ENCODE peak calls at places on chromosomes 4 and X, in six cellular contexts. G, X, M, H, L and T are unnamed samples.

GRCh38 chr4:30536231-30536630 is 183.9 kb upstream of the PCDH7 start:
- DNase-seq in G (no peak), X (peak; percentile 21), M (peak; percentile 53), H (no peak), L (no peak), T (no peak)

GRCh38 chr4:64250061-64250460 is 159.2 kb downstream of the TECRL start:
- DNase-seq in G (no peak), X (no peak), M (no peak), H (no peak), L (no peak), T (no peak)

GRCh38 chr4:3476341-3476747 is 13.2 kb downstream of the DOK7 start:
- DNase-seq in G (no peak), X (no peak), M (no peak), H (no peak), L (no peak), T (no peak)

GRCh38 chrX:152061557-152061956 is 76.8 kb downstream of the MAGEA10 start:
- DNase-seq in G (no peak), X (no peak), M (no peak), H (no peak), L (no peak), T (no peak)

GRCh38 chrX:17710836-17711235 is 26.5 kb upstream of the SCML1 start:
- DNase-seq in G (no peak), X (no peak), M (peak; percentile 15), H (no peak), L (no peak), T (no peak)

GRCh38 chr4:95867919-95868318 is 28.0 kb downstream of the PDHA2 start:
- DNase-seq in G (no peak), X (peak; percentile 26), M (peak; percentile 9), H (no peak), L (no peak), T (no peak)

GRCh38 chrX:68870357-68870756 is 41.5 kb downstream of the EFNB1 start:
- DNase-seq in G (no peak), X (no peak), M (no peak), H (no peak), L (no peak), T (no peak)

GRCh38 chr4:150581206-150581605 is 745 bp upstream of the MAB21L2 start:
- DNase-seq in G (no peak), X (no peak), M (no peak), H (no peak), L (no peak), T (no peak)

GRCh38 chr4:14850374-14851097 is 151.7 kb upstream of the CPEB2 start:
- DNase-seq in G (no peak), X (no peak), M (no peak), H (no peak), L (no peak), T (no peak)

GRCh38 chrX:46380148-46380752 is 165.0 kb downstream of the ZNF674 start:
- DNase-seq in G (no peak), X (peak; percentile 22), M (no peak), H (no peak), L (no peak), T (no peak)

GRCh38 chr4:175745340-175745739 is 66.7 kb downstream of the GPM6A start:
- DNase-seq in G (no peak), X (no peak), M (no peak), H (no peak), L (no peak), T (no peak)

GRCh38 chr4:138666366-138666765 is 349.2 kb upstream of the NOCT start:
- DNase-seq in G (no peak), X (no peak), M (peak; percentile 58), H (no peak), L (peak; percentile 11), T (no peak)

GRCh38 chrX:20530319-20530979 is 263.7 kb upstream of the RPS6KA3 start:
- DNase-seq in G (peak; percentile 48), X (peak; percentile 79), M (peak; percentile 49), H (peak; percentile 48), L (peak; percentile 52), T (peak; percentile 83)

GRCh38 chr4:6557856-6558255 is 17.1 kb upstream of the MAN2B2 start:
- DNase-seq in G (no peak), X (no peak), M (no peak), H (no peak), L (no peak), T (no peak)

GRCh38 chr4:182756161-182756690 is 161.0 kb downstream of the DCTD start:
- DNase-seq in G (no peak), X (peak; percentile 46), M (no peak), H (no peak), L (no peak), T (no peak)

GRCh38 chr4:146243141-146243882 is 29.0 kb downstream of the REELD1 start:
- DNase-seq in G (peak; percentile 83), X (peak; percentile 21), M (peak; percentile 23), H (no peak), L (peak; percentile 41), T (peak; percentile 89)

GRCh38 chr4:4256799-4257198 is 8.8 kb upstream of the TMEM128 start:
- DNase-seq in G (peak; percentile 50), X (no peak), M (no peak), H (no peak), L (peak; percentile 16), T (peak; percentile 49)

GRCh38 chr4:179415842-179416223 is 1973.6 kb upstream of the AGA start:
- DNase-seq in G (no peak), X (peak; percentile 52), M (peak; percentile 59), H (no peak), L (no peak), T (no peak)

GRCh38 chr4:37917388-37917787 is 26.5 kb downstream of the TBC1D1 start:
- DNase-seq in G (no peak), X (no peak), M (no peak), H (no peak), L (no peak), T (no peak)

GRCh38 chr4:126738926-126739325 is 893.8 kb upstream of the INTU start:
- DNase-seq in G (no peak), X (peak; percentile 21), M (peak; percentile 35), H (no peak), L (no peak), T (no peak)

GRCh38 chrX:16143968-16144367 is 20.6 kb downstream of the GRPR start:
- DNase-seq in G (no peak), X (no peak), M (peak; percentile 27), H (no peak), L (no peak), T (no peak)

GRCh38 chr4:109419679-109420078 is 13.9 kb upstream of the SEC24B start:
- DNase-seq in G (no peak), X (no peak), M (peak; percentile 36), H (peak; percentile 14), L (no peak), T (peak; percentile 80)

GRCh38 chrX:133699023-133699728 is 283.9 kb upstream of the GPC4 start:
- DNase-seq in G (no peak), X (peak; percentile 39), M (no peak), H (no peak), L (no peak), T (no peak)

GRCh38 chr4:41122309-41122708 is 92.0 kb downstream of the APBB2 start:
- DNase-seq in G (no peak), X (no peak), M (no peak), H (no peak), L (no peak), T (no peak)
- H3K27me3 ChIP-seq in G (no peaks in the 10 kb centered on the region), X (no peaks in the 10 kb centered on the region), M (no peaks in the 10 kb centered on the region), H (no peaks in the 10 kb centered on the region), L (no peaks in the 10 kb centered on the region), T (no peaks in the 10 kb centered on the region)

GRCh38 chrX:131830400-131831184 is 192.5 kb upstream of the STK26 start:
- DNase-seq in G (peak; percentile 95), X (peak; percentile 71), M (peak; percentile 51), H (peak; percentile 81), L (no peak), T (peak; percentile 93)

GRCh38 chrX:131827935-131828334 is 195.2 kb upstream of the STK26 start:
- DNase-seq in G (peak; percentile 53), X (peak; percentile 55), M (no peak), H (peak; percentile 42), L (no peak), T (peak; percentile 78)

GRCh38 chrX:131828482-131828881 is 194.6 kb upstream of the STK26 start:
- DNase-seq in G (no peak), X (no peak), M (no peak), H (no peak), L (no peak), T (no peak)

GRCh38 chrX:131826572-131826971 is 196.5 kb upstream of the STK26 start:
- DNase-seq in G (no peak), X (no peak), M (no peak), H (no peak), L (no peak), T (no peak)

GRCh38 chrX:131831185-131831520 is 191.9 kb upstream of the STK26 start:
- DNase-seq in G (no peak), X (no peak), M (no peak), H (no peak), L (no peak), T (no peak)
- H3K9ac ChIP-seq in G (peak overlapping the region; percentile 76), X (no peak overlapping the region), M (no peak overlapping the region), H (no peak overlapping the region), L (no peak overlapping the region), T (peak overlapping the region; percentile 93)

GRCh38 chr4:165606465-165607205 is 227.8 kb downstream of the CPE start:
- DNase-seq in G (no peak), X (no peak), M (no peak), H (no peak), L (no peak), T (no peak)

GRCh38 chr4:165604181-165604580 is 225.4 kb downstream of the CPE start:
- DNase-seq in G (no peak), X (no peak), M (no peak), H (no peak), L (no peak), T (no peak)

GRCh38 chr4:165600959-165601674 is 222.3 kb downstream of the CPE start:
- DNase-seq in G (no peak), X (no peak), M (peak; percentile 59), H (no peak), L (no peak), T (no peak)

GRCh38 chr4:165609653-165610052 is 230.8 kb downstream of the CPE start:
- DNase-seq in G (no peak), X (no peak), M (no peak), H (no peak), L (no peak), T (no peak)

GRCh38 chr4:165605811-165606210 is 227.0 kb downstream of the CPE start:
- DNase-seq in G (no peak), X (no peak), M (no peak), H (no peak), L (no peak), T (no peak)
- H3K27me3 ChIP-seq in G (no peaks in the 10 kb centered on the region), X (no peaks in the 10 kb centered on the region), M (no peaks in the 10 kb centered on the region), H (no peaks in the 10 kb centered on the region), L (no peaks in the 10 kb centered on the region), T (no peaks in the 10 kb centered on the region)

GRCh38 chr4:140013088-140013487 is 140.9 kb downstream of the MAML3 start:
- DNase-seq in G (no peak), X (no peak), M (no peak), H (no peak), L (no peak), T (no peak)

GRCh38 chr4:140014284-140014683 is 139.7 kb downstream of the MAML3 start:
- DNase-seq in G (no peak), X (peak; percentile 66), M (peak; percentile 36), H (no peak), L (no peak), T (no peak)

GRCh38 chr4:140020457-140021361 is 133.3 kb downstream of the MAML3 start:
- DNase-seq in G (no peak), X (peak; percentile 10), M (peak; percentile 25), H (no peak), L (no peak), T (no peak)

GRCh38 chr4:140019619-140020367 is 134.2 kb downstream of the MAML3 start:
- DNase-seq in G (no peak), X (peak; percentile 17), M (no peak), H (no peak), L (no peak), T (no peak)

GRCh38 chr4:140018931-140019618 is 134.9 kb downstream of the MAML3 start:
- DNase-seq in G (no peak), X (peak; percentile 87), M (peak; percentile 23), H (no peak), L (no peak), T (no peak)
- H3K9ac ChIP-seq in G (no peak overlapping the region), X (peak overlapping the region; percentile 56), M (no peak overlapping the region), H (no peak overlapping the region), L (no peak overlapping the region), T (no peak overlapping the region)